ENCODE peak calls at places on chromosomes 13 and 19, in five cellular contexts. One of them, this sample, is unnamed.

GRCh38 chr19:28242317-28242927 is 970.5 kb downstream of the UQCRFS1 start:
- DNase-seq in left lung: no peak
- DNase-seq in mucosa of descending colon: no peak
- DNase-seq in HCT116: no peak
- DNase-seq in effector memory CD4-positive, alpha-beta T cell: no peak
- DNase-seq in this sample: no peak

GRCh38 chr19:19491321-19492025 is 23.9 kb downstream of the TSSK6 start:
- DNase-seq in left lung: no peak
- DNase-seq in mucosa of descending colon: peak; percentile 43
- DNase-seq in HCT116: no peak
- DNase-seq in effector memory CD4-positive, alpha-beta T cell: no peak
- DNase-seq in this sample: no peak

GRCh38 chr13:109743706-109744453 is 42.5 kb downstream of the IRS2 start:
- DNase-seq in left lung: no peak
- DNase-seq in mucosa of descending colon: no peak
- DNase-seq in HCT116: no peak
- DNase-seq in effector memory CD4-positive, alpha-beta T cell: no peak
- DNase-seq in this sample: peak; percentile 84

GRCh38 chr13:45362939-45363338 is 22.0 kb upstream of the TPT1 start:
- DNase-seq in left lung: no peak
- DNase-seq in mucosa of descending colon: no peak
- DNase-seq in HCT116: no peak
- DNase-seq in effector memory CD4-positive, alpha-beta T cell: no peak
- DNase-seq in this sample: no peak

GRCh38 chr13:22964245-22964966 is 216.4 kb upstream of the SGCG start:
- DNase-seq in left lung: no peak
- DNase-seq in mucosa of descending colon: no peak
- DNase-seq in HCT116: no peak
- DNase-seq in effector memory CD4-positive, alpha-beta T cell: no peak
- DNase-seq in this sample: no peak

GRCh38 chr13:47033216-47033615 is 136.4 kb upstream of the HTR2A start:
- DNase-seq in left lung: no peak
- DNase-seq in mucosa of descending colon: no peak
- DNase-seq in HCT116: no peak
- DNase-seq in effector memory CD4-positive, alpha-beta T cell: no peak
- DNase-seq in this sample: no peak

GRCh38 chr13:25752957-25753540 is 298.8 kb downstream of the SHISA2 start:
- DNase-seq in left lung: peak; percentile 60
- DNase-seq in mucosa of descending colon: peak; percentile 55
- DNase-seq in HCT116: no peak
- DNase-seq in effector memory CD4-positive, alpha-beta T cell: no peak
- DNase-seq in this sample: no peak

GRCh38 chr19:46173886-46174475 is 25.9 kb downstream of the IGFL2 start:
- DNase-seq in left lung: no peak
- DNase-seq in mucosa of descending colon: no peak
- DNase-seq in HCT116: no peak
- DNase-seq in effector memory CD4-positive, alpha-beta T cell: no peak
- DNase-seq in this sample: no peak

GRCh38 chr19:33435706-33436359 is 62.3 kb downstream of the CEBPG start:
- DNase-seq in left lung: peak; percentile 24
- DNase-seq in mucosa of descending colon: no peak
- DNase-seq in HCT116: no peak
- DNase-seq in effector memory CD4-positive, alpha-beta T cell: no peak
- DNase-seq in this sample: no peak

GRCh38 chr13:84524586-84524985 is 642.3 kb upstream of the SLITRK1 start:
- DNase-seq in left lung: no peak
- DNase-seq in mucosa of descending colon: no peak
- DNase-seq in HCT116: no peak
- DNase-seq in effector memory CD4-positive, alpha-beta T cell: no peak
- DNase-seq in this sample: no peak

GRCh38 chr19:15529774-15530372 is 21.5 kb downstream of the CYP4F22 start:
- DNase-seq in left lung: no peak
- DNase-seq in mucosa of descending colon: no peak
- DNase-seq in HCT116: no peak
- DNase-seq in effector memory CD4-positive, alpha-beta T cell: no peak
- DNase-seq in this sample: no peak

GRCh38 chr19:10450191-10450852 is 30.0 kb downstream of the PDE4A start:
- DNase-seq in left lung: no peak
- DNase-seq in mucosa of descending colon: no peak
- DNase-seq in HCT116: no peak
- DNase-seq in effector memory CD4-positive, alpha-beta T cell: no peak
- DNase-seq in this sample: no peak

GRCh38 chr13:95281258-95281602 is 20.0 kb downstream of the ABCC4 start:
- DNase-seq in left lung: no peak
- DNase-seq in mucosa of descending colon: no peak
- DNase-seq in HCT116: no peak
- DNase-seq in effector memory CD4-positive, alpha-beta T cell: no peak
- DNase-seq in this sample: no peak

GRCh38 chr19:9934132-9934950 is 2.0 kb downstream of the OLFM2 start:
- DNase-seq in left lung: peak; percentile 47
- DNase-seq in mucosa of descending colon: peak; percentile 74
- DNase-seq in HCT116: peak; percentile 66
- DNase-seq in effector memory CD4-positive, alpha-beta T cell: peak; percentile 61
- DNase-seq in this sample: no peak

GRCh38 chr19:1880611-1881392 is 4.5 kb downstream of the ABHD17A start:
- DNase-seq in left lung: no peak
- DNase-seq in mucosa of descending colon: no peak
- DNase-seq in HCT116: no peak
- DNase-seq in effector memory CD4-positive, alpha-beta T cell: no peak
- DNase-seq in this sample: no peak

GRCh38 chr13:34464011-34464410 is 478.1 kb upstream of the NBEA start:
- DNase-seq in left lung: no peak
- DNase-seq in mucosa of descending colon: no peak
- DNase-seq in HCT116: no peak
- DNase-seq in effector memory CD4-positive, alpha-beta T cell: no peak
- DNase-seq in this sample: no peak

GRCh38 chr13:98773053-98773452 is 20.6 kb upstream of the SLC15A1 start:
- DNase-seq in left lung: no peak
- DNase-seq in mucosa of descending colon: no peak
- DNase-seq in HCT116: no peak
- DNase-seq in effector memory CD4-positive, alpha-beta T cell: no peak
- DNase-seq in this sample: no peak

GRCh38 chr19:48837586-48838191 is 1.4 kb upstream of the HSD17B14 start:
- DNase-seq in left lung: no peak
- DNase-seq in mucosa of descending colon: no peak
- DNase-seq in HCT116: no peak
- DNase-seq in effector memory CD4-positive, alpha-beta T cell: no peak
- DNase-seq in this sample: no peak
- H3K4me3 ChIP-seq in left lung: peak overlapping the region; percentile 35
- H3K4me3 ChIP-seq in mucosa of descending colon: no peak overlapping the region
- H3K4me3 ChIP-seq in HCT116: no peak overlapping the region
- H3K4me3 ChIP-seq in effector memory CD4-positive, alpha-beta T cell: no peak overlapping the region
- H3K4me3 ChIP-seq in this sample: no peak overlapping the region

GRCh38 chr19:38676878-38677646 is 29.6 kb downstream of the ACTN4 start:
- DNase-seq in left lung: no peak
- DNase-seq in mucosa of descending colon: peak; percentile 34
- DNase-seq in HCT116: no peak
- DNase-seq in effector memory CD4-positive, alpha-beta T cell: no peak
- DNase-seq in this sample: no peak

GRCh38 chr19:38678217-38678890 is 30.9 kb downstream of the ACTN4 start:
- DNase-seq in left lung: no peak
- DNase-seq in mucosa of descending colon: peak; percentile 30
- DNase-seq in HCT116: no peak
- DNase-seq in effector memory CD4-positive, alpha-beta T cell: no peak
- DNase-seq in this sample: no peak

GRCh38 chr19:38674388-38675133 is 27.1 kb downstream of the ACTN4 start:
- DNase-seq in left lung: no peak
- DNase-seq in mucosa of descending colon: no peak
- DNase-seq in HCT116: no peak
- DNase-seq in effector memory CD4-positive, alpha-beta T cell: no peak
- DNase-seq in this sample: no peak

GRCh38 chr19:38675611-38676010 is 28.2 kb downstream of the ACTN4 start:
- DNase-seq in left lung: no peak
- DNase-seq in mucosa of descending colon: no peak
- DNase-seq in HCT116: no peak
- DNase-seq in effector memory CD4-positive, alpha-beta T cell: no peak
- DNase-seq in this sample: no peak

DNA sequence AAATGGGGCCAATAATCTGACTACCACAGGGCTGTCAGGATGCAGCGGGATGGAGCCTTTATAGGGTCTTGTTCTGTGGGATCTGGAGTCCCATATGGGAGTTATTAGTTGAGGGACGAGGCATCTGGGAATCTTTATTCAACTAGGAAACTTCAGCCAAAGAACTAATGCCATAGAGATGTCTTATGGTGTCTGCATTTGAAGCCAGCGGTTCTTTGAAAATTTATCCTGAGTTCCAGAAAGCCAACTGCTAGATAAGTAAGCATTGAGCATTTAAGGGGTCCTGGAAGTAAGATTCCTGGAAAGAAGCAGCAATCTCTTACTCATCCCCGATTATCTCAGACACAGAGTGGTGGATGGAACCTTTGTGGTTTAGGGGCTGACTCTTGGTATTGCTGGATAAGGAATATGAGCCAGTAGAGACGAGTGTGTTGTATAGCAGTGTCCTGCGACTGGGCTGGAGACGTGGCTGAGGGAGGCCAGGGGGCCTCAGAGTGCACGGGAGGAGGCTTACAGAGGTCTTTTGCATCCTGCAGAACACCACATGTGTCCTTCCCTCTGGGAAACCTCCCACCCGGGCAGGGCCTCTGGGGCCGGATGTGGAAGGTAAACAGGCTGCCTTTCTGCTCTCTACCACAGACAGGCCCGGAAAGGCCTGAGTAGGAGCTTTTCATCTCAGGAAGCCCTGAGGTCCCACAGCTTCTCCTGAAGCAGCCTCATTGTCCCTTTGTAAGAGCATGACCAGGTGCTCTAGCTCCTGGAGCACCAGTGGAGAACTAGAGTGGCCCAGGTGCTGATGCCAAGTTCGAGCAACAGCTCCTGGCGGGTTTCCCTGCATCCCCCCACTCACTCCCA is 28.8 kb downstream of the ACTN4 start:
- DNase-seq in left lung: no peak
- DNase-seq in mucosa of descending colon: no peak
- DNase-seq in HCT116: no peak
- DNase-seq in effector memory CD4-positive, alpha-beta T cell: no peak
- DNase-seq in this sample: no peak
- H3K4me1 ChIP-seq in left lung: peaks cover 27% of the 10 kb centered on the region
- H3K4me1 ChIP-seq in mucosa of descending colon: peaks cover 83% of the 10 kb centered on the region
- H3K4me1 ChIP-seq in HCT116: peaks cover 85% of the 10 kb centered on the region
- H3K4me1 ChIP-seq in effector memory CD4-positive, alpha-beta T cell: peaks cover 47% of the 10 kb centered on the region
- H3K4me1 ChIP-seq in this sample: peaks cover 63% of the 10 kb centered on the region

DNA sequence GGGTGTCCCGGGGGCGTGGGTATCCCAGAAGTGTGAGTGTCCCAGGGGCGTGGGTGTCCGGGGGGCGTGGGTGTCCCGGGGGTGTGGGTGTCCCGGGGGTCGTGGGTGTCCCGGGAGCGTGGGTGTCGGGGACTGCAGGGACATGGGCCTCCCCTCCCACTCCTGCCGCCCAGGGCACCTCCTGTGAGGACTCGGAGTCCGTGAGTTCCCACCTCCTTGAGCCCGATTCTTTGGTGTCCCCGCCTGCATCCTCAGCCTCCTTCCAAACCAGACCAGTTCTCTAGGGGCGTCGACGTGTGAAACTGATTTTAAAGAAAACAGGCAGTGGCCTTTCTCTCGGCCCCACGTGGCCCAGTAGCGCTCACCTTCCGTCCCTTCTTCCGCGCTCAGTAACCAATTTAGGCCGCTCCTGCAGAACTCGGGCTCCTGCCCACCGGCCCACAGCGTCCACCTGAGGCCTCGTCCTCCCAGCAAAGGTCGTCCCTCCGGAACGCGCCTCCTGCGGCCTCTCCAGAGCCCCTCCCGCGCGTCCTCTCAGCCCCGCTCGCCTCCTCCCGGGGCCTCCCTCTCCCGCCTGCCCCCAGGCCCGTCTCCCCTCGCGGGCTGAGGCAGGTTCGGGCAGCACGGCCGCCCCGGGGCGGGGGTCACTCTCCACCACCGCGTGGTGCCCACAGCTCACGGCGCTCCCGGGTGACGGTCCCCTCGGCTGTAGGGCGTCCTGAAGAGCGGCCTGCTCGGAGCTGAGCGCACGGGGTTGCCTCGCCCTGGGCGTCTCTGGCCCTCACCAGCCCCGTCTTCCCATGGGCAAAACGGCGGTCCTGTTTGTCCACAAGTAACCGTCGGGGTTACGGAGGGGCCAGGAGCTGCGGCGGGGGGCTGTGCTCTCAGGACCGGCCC is 3.8 kb downstream of the F7 start:
- DNase-seq in left lung: peak; percentile 26
- DNase-seq in mucosa of descending colon: peak; percentile 41
- DNase-seq in HCT116: no peak
- DNase-seq in effector memory CD4-positive, alpha-beta T cell: no peak
- DNase-seq in this sample: no peak
- H3K4me3 ChIP-seq in left lung: no peak overlapping the region
- H3K4me3 ChIP-seq in mucosa of descending colon: no peak overlapping the region
- H3K4me3 ChIP-seq in HCT116: no peak overlapping the region
- H3K4me3 ChIP-seq in effector memory CD4-positive, alpha-beta T cell: peak overlapping the region; percentile 68
- H3K4me3 ChIP-seq in this sample: no peak overlapping the region

GRCh38 chr19:51542699-51543098 is 11.2 kb upstream of the SIGLEC6 start:
- DNase-seq in left lung: no peak
- DNase-seq in mucosa of descending colon: no peak
- DNase-seq in HCT116: no peak
- DNase-seq in effector memory CD4-positive, alpha-beta T cell: no peak
- DNase-seq in this sample: no peak
- H3K4me1 ChIP-seq in left lung: no peaks in the 10 kb centered on the region
- H3K4me1 ChIP-seq in mucosa of descending colon: no peaks in the 10 kb centered on the region
- H3K4me1 ChIP-seq in HCT116: no peaks in the 10 kb centered on the region
- H3K4me1 ChIP-seq in effector memory CD4-positive, alpha-beta T cell: no peaks in the 10 kb centered on the region
- H3K4me1 ChIP-seq in this sample: no peaks in the 10 kb centered on the region

GRCh38 chr19:54422136-54422535 is 6.9 kb downstream of the TTYH1 start:
- DNase-seq in left lung: no peak
- DNase-seq in mucosa of descending colon: no peak
- DNase-seq in HCT116: no peak
- DNase-seq in effector memory CD4-positive, alpha-beta T cell: no peak
- DNase-seq in this sample: no peak
- H3K4me3 ChIP-seq in left lung: no peak overlapping the region
- H3K4me3 ChIP-seq in mucosa of descending colon: no peak overlapping the region
- H3K4me3 ChIP-seq in HCT116: no peak overlapping the region
- H3K4me3 ChIP-seq in effector memory CD4-positive, alpha-beta T cell: no peak overlapping the region
- H3K4me3 ChIP-seq in this sample: no peak overlapping the region

GRCh38 chr13:50080856-50081105 is 65.5 kb downstream of the KCNRG start:
- DNase-seq in left lung: no peak
- DNase-seq in mucosa of descending colon: no peak
- DNase-seq in HCT116: no peak
- DNase-seq in effector memory CD4-positive, alpha-beta T cell: no peak
- DNase-seq in this sample: no peak

GRCh38 chr13:50080158-50080855 is 65.1 kb downstream of the KCNRG start:
- DNase-seq in left lung: no peak
- DNase-seq in mucosa of descending colon: no peak
- DNase-seq in HCT116: no peak
- DNase-seq in effector memory CD4-positive, alpha-beta T cell: peak; percentile 21
- DNase-seq in this sample: no peak

GRCh38 chr13:50081106-50081898 is 66.1 kb downstream of the KCNRG start:
- DNase-seq in left lung: peak; percentile 66
- DNase-seq in mucosa of descending colon: peak; percentile 81
- DNase-seq in HCT116: no peak
- DNase-seq in effector memory CD4-positive, alpha-beta T cell: peak; percentile 29
- DNase-seq in this sample: no peak

GRCh38 chr13:50078512-50079277 is 63.5 kb downstream of the KCNRG start:
- DNase-seq in left lung: no peak
- DNase-seq in mucosa of descending colon: no peak
- DNase-seq in HCT116: no peak
- DNase-seq in effector memory CD4-positive, alpha-beta T cell: no peak
- DNase-seq in this sample: no peak

GRCh38 chr13:50079278-50080157 is 64.3 kb downstream of the KCNRG start:
- DNase-seq in left lung: no peak
- DNase-seq in mucosa of descending colon: no peak
- DNase-seq in HCT116: no peak
- DNase-seq in effector memory CD4-positive, alpha-beta T cell: no peak
- DNase-seq in this sample: no peak
- H3K4me1 ChIP-seq in left lung: peaks cover 22% of the 10 kb centered on the region
- H3K4me1 ChIP-seq in mucosa of descending colon: peaks cover 2% of the 10 kb centered on the region
- H3K4me1 ChIP-seq in HCT116: peaks cover 34% of the 10 kb centered on the region
- H3K4me1 ChIP-seq in effector memory CD4-positive, alpha-beta T cell: peaks cover 5% of the 10 kb centered on the region
- H3K4me1 ChIP-seq in this sample: peaks cover 25% of the 10 kb centered on the region

GRCh38 chr19:3627351-3627723 is 747 bp upstream of the CACTIN start:
- DNase-seq in left lung: no peak
- DNase-seq in mucosa of descending colon: no peak
- DNase-seq in HCT116: no peak
- DNase-seq in effector memory CD4-positive, alpha-beta T cell: no peak
- DNase-seq in this sample: no peak
- H3K4me3 ChIP-seq in left lung: no peak overlapping the region
- H3K4me3 ChIP-seq in mucosa of descending colon: no peak overlapping the region
- H3K4me3 ChIP-seq in HCT116: peak overlapping the region; percentile 11
- H3K4me3 ChIP-seq in effector memory CD4-positive, alpha-beta T cell: no peak overlapping the region
- H3K4me3 ChIP-seq in this sample: peak overlapping the region; percentile 33